ENCODE peak calls at places on chromosomes 2 and 18, in six cellular contexts. G is GM06990, E is kidney, N is cardiac muscle cell, R is fibroblast of pulmonary artery, J is A549. Q is an unnamed sample.

GRCh38 chr2:65788556-65788955 is 356.2 kb upstream of the SPRED2 start:
- DNase-seq in N (no peak), G (no peak), J (no peak), E (no peak), R (no peak), Q (no peak)

GRCh38 chr2:15913146-15913545 is 27.2 kb upstream of the MYCN start:
- DNase-seq in G (no peak), J (no peak), N (no peak), E (no peak), R (no peak), Q (no peak)

GRCh38 chr2:179532890-179533289 is 268.3 kb upstream of the SESTD1 start:
- DNase-seq in E (no peak), G (no peak), J (no peak), N (no peak), R (peak), Q (no peak)

GRCh38 chr2:168773719-168774521 is 28.5 kb upstream of the NOSTRIN start:
- DNase-seq in E (peak), R (peak), N (peak), G (no peak), J (peak), Q (peak)

GRCh38 chr2:3107567-3107966 is 270.1 kb downstream of the EIPR1 start:
- DNase-seq in N (no peak), E (peak), G (no peak), J (no peak), R (no peak), Q (no peak)

GRCh38 chr2:3430740-3431490 is 51.4 kb downstream of the TRAPPC12 start:
- DNase-seq in G (no peak), N (no peak), E (no peak), R (no peak), J (no peak), Q (no peak)

GRCh38 chr2:19632327-19633040 is 269.3 kb downstream of the TTC32 start:
- DNase-seq in R (peak), E (no peak), J (no peak), N (no peak), G (no peak), Q (no peak)

GRCh38 chr18:49400398-49401072 is 59.9 kb downstream of the DYM start:
- DNase-seq in E (no peak), J (peak), N (no peak), G (no peak), R (no peak), Q (no peak)

GRCh38 chr18:9386872-9387271 is 52.3 kb downstream of the TWSG1 start:
- DNase-seq in R (no peak), E (no peak), G (no peak), J (no peak), N (no peak), Q (no peak)

GRCh38 chr2:119517433-119517832 is 6.8 kb downstream of the SCTR start:
- DNase-seq in N (peak), J (peak), G (no peak), R (peak), E (peak), Q (peak)

GRCh38 chr18:34729264-34729663 is 19.2 kb downstream of the DTNA start:
- DNase-seq in R (peak), E (no peak), G (no peak), N (peak), J (peak), Q (peak)

GRCh38 chr2:46229134-46230063 is 67.8 kb upstream of the EPAS1 start:
- DNase-seq in N (no peak), E (no peak), G (peak), J (peak), R (peak), Q (no peak)
- TF ChIP-seq CTCF in N (no peak), E (no peak), G (no peak), J (no peak), R (no peak), Q (no peak)

DNA sequence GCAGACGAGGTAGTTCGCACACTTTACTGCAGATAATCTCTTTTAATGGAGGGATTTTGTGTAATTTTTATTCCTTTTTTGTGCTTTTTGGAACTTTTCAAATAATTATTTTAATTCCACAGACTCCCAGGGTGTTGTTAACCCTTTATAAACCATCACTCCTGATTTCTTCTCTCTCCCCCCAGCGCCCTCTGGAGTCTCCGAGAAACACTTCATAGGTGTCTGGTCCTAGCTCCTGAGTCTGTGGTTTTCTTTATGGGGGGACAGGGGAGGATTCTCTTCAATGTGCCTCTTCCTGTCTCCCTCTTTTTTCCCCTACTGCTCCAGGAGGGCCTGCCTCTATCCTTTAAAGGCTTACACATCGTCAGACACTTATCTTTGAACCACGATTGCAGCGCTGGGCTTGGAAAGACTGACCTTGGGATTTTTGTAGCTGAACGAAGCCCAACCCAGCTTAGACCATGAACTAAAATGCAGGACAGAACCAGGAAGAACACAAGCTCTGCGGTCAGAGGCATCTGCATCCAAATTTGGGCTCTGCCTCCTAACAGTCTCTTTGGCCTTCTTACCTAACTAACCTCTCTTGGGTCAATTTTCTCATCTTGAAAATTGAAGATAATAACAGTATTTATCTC is 7.1 kb upstream of the PKDCC start:
- DNase-seq in R (no peak), N (no peak), J (no peak), E (no peak), G (no peak), Q (no peak)
- TF ChIP-seq CTCF in R (peak), N (peak), J (no peak), E (no peak), G (no peak), Q (no peak)

GRCh38 chr2:46331099-46331766 is 34.0 kb downstream of the EPAS1 start:
- DNase-seq in N (no peak), R (no peak), G (no peak), J (no peak), E (no peak), Q (no peak)
- TF ChIP-seq CTCF in N (no peak), R (no peak), G (no peak), J (no peak), E (no peak), Q (no peak)

DNA sequence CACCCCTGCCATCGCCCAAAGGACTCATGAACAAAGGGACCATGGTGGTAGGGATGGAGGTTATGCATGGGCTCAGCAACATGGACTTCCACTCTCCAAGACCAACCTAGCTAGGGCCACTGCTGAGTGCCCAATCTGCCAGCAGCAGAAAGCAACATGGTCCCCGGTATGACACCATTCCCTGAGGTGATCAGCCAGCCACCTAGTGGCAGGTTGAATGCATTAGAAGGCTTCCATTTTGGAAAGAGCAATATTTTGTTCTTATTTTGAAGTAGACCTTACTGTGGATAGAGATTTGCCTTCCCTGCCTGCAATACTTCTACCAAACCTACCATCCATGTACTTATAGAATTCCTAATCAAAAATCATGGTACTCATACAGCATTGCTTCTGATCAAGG is 99.8 kb downstream of the METTL4 start:
- DNase-seq in N (no peak), E (no peak), J (no peak), G (no peak), R (no peak), Q (no peak)
- TF ChIP-seq CTCF in N (peak), E (no peak), J (no peak), G (peak), R (no peak), Q (no peak)

GRCh38 chr2:64213607-64214275 is 69.5 kb upstream of the PELI1 start:
- DNase-seq in G (peak), R (no peak), N (no peak), E (no peak), J (no peak), Q (no peak)

GRCh38 chr2:64220285-64220684 is 76.1 kb upstream of the PELI1 start:
- DNase-seq in E (no peak), N (no peak), R (no peak), G (no peak), J (no peak), Q (no peak)

GRCh38 chr2:64214281-64215115 is 70.3 kb upstream of the PELI1 start:
- DNase-seq in G (peak), R (peak), J (no peak), E (no peak), N (no peak), Q (peak)

GRCh38 chr2:64218137-64218536 is 73.9 kb upstream of the PELI1 start:
- DNase-seq in E (no peak), J (no peak), G (no peak), R (no peak), N (no peak), Q (no peak)

DNA sequence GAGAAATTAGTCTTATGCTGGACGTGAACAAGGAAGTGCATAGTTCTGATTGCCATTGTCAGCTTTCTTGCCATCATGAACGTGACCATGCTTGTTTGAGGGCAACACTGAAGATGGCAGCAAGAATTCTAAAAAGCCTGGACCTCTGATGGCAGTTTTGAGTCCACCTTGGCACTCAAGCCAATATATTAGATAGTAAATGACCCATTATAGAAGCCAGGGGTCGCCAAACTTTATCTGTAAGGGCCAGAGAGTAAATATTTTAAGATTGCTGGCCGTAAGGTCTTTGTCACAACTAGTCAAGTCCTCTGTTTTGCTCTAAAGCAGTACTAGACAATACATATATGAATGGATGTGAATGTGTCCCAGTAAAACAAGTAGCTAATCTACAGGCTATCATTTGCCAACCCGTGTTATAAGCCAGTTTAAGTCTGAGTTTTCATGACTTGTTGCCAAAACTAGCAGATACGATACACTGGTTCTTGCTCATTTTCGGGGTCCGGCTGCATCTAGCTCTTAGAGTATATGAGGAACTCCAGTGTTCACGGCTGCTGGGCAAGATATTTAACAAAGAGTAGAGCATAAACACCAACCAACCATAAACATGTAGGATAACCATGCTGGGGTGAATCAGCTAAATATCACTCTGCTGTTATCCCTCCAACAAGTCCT is 73.1 kb upstream of the PELI1 start:
- DNase-seq in G (no peak), N (no peak), R (no peak), J (no peak), E (no peak), Q (no peak)
- TF ChIP-seq CTCF in G (no peak), N (no peak), R (no peak), J (no peak), E (no peak), Q (no peak)

GRCh38 chr2:64145119-64145518 is 899 bp upstream of the PELI1 start:
- DNase-seq in J (no peak), G (no peak), R (no peak), E (no peak), N (no peak), Q (no peak)

GRCh38 chr2:64145760-64146159 is 1.5 kb upstream of the PELI1 start:
- DNase-seq in R (no peak), G (no peak), N (no peak), J (no peak), E (no peak), Q (no peak)

GRCh38 chr2:64142817-64143153 is 1.4 kb downstream of the PELI1 start:
- DNase-seq in N (no peak), G (peak), E (no peak), J (no peak), R (no peak), Q (no peak)

GRCh38 chr2:64143154-64144056 is 815 bp downstream of the PELI1 start:
- DNase-seq in R (peak), E (no peak), J (peak), G (peak), N (peak), Q (no peak)

GRCh38 chr2:64144057-64145013 is at the start of gene PELI1:
- DNase-seq in N (peak), E (peak), J (peak), R (peak), G (peak), Q (peak)
- TF ChIP-seq CTCF in N (peak), E (no peak), J (peak), R (no peak), G (peak), Q (peak)

GRCh38 chr2:136327162-136327852 is 209.4 kb upstream of the CXCR4 start:
- DNase-seq in G (peak), N (no peak), E (no peak), R (peak), J (no peak), Q (peak)
- TF ChIP-seq CTCF in G (no peak), N (no peak), E (no peak), R (no peak), J (no peak), Q (no peak)

GRCh38 chr2:152055366-152056108 is 43.3 kb downstream of the CACNB4 start:
- DNase-seq in E (no peak), N (no peak), R (no peak), J (no peak), G (peak), Q (no peak)

GRCh38 chr2:152050915-152051314 is 47.9 kb downstream of the CACNB4 start:
- DNase-seq in G (peak), E (no peak), R (no peak), J (no peak), N (no peak), Q (no peak)

GRCh38 chr2:152056418-152056817 is 42.4 kb downstream of the CACNB4 start:
- DNase-seq in J (no peak), G (no peak), R (no peak), E (no peak), N (no peak), Q (no peak)

GRCh38 chr2:152051373-152051893 is 47.4 kb downstream of the CACNB4 start:
- DNase-seq in G (peak), R (no peak), J (no peak), N (no peak), E (no peak), Q (no peak)

DNA sequence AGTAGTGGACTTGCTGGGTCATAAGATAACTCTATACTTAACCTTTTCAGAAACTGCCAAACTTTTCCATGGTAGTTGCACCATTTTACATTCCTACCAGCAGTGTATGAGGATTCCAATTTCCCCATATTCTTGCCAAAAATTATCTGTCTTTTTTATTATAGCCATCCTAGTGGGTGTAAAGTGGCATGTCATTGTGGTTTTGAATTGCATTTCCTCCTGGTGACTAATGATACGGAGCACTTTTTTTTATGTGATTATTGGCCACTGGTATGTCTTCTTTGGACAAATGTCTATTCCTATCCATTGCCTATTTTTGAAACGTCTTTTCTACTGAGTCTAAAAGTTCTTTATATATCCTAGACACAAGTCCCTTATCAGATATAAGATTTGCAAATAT is 44.3 kb downstream of the CACNB4 start:
- DNase-seq in J (no peak), R (peak), G (no peak), N (no peak), E (no peak), Q (no peak)
- TF ChIP-seq CTCF in J (no peak), R (no peak), G (no peak), N (no peak), E (no peak), Q (no peak)

GRCh38 chr2:177314722-177315264 is 50.3 kb upstream of the NFE2L2 start:
- DNase-seq in E (no peak), R (no peak), G (no peak), J (no peak), N (no peak), Q (no peak)

GRCh38 chr2:177313162-177313781 is 48.7 kb upstream of the NFE2L2 start:
- DNase-seq in G (no peak), J (no peak), R (no peak), N (no peak), E (no peak), Q (no peak)

GRCh38 chr2:177314194-177314593 is 49.7 kb upstream of the NFE2L2 start:
- DNase-seq in N (no peak), R (peak), J (no peak), G (no peak), E (no peak), Q (no peak)

GRCh38 chr2:177315303-177315887 is 50.9 kb upstream of the NFE2L2 start:
- DNase-seq in R (no peak), N (no peak), G (no peak), E (no peak), J (no peak), Q (no peak)

GRCh38 chr2:177312562-177312961 is 48.0 kb upstream of the NFE2L2 start:
- DNase-seq in N (no peak), E (no peak), G (no peak), R (no peak), J (no peak), Q (no peak)
- TF ChIP-seq CTCF in N (no peak), E (no peak), G (no peak), R (no peak), J (no peak), Q (no peak)

DNA sequence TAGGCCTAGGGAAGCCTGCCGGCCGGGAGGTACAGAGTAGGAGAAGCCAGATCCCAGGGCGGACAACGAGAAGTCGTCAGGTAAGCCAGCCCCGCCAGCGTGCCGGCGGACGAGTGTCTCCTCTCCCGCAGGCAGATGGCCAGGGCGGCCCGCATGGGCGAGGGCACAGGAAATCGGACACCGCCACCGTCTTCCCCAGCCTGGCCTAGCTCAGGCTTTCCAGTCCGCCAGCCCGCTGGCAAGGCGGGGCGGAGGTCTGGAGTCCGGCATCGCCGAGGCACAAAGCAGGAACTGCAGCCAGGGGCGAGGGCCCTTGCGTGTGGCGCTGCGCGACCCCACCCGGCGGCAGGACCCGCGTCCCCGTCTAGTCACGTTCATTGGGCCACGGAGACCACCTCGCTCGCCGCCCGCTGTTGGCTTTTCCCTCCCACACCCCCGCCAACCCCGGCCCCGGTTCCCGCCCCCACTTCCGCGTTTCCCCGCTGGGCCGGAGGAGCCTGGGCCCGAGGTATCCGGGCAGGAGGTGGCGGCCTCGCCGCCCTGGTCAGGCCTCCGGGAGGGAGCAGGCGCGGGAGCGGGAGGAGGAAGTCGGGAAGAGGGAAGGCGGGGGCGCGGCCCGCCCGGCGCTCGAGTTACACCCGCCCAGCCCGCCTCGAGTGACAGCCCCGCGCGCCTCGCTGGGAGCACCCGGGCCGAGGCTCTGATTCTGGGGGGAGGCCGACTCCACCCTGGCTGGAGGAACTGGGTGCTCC is at the start of gene GPD2:
- DNase-seq in J (peak), E (peak), R (peak), G (peak), N (peak), Q (peak)
- TF ChIP-seq CTCF in J (no peak), E (no peak), R (no peak), G (no peak), N (peak), Q (no peak)

Q was measured in transverse colon.